ENCODE peak calls at places on chromosomes 16 and 17, in ten cellular contexts. J is AG04450, Z is body of pancreas, H is left ventricle myocardium inferior, C is breast epithelium, A is cardiac fibroblast, S is HCT116, D is sigmoid colon, K is PC-9, P is tibial artery. L is an unnamed sample.
A peak's percentile ranks its signal among the peaks of the same experiment; 100 is the strongest.

GRCh38 chr17:52754838-52755237 is 596.3 kb upstream of the CA10 start:
- DNase-seq in S (no peak), J (no peak), Z (no peak), K (no peak), C (no peak), H (no peak), D (no peak), A (no peak), P (no peak), L (no peak)

GRCh38 chr16:8548166-8548565 is 42.1 kb downstream of the TMEM114 start:
- DNase-seq in H (no peak), K (no peak), S (no peak), J (no peak), A (no peak), D (no peak), C (no peak), Z (peak; percentile 68), P (no peak), L (no peak)

GRCh38 chr16:51592535-51592934 is 441.5 kb upstream of the SALL1 start:
- DNase-seq in P (no peak), C (no peak), H (no peak), S (no peak), D (no peak), J (no peak), K (no peak), A (no peak), Z (no peak), L (no peak)

GRCh38 chr17:39861235-39861634 is 2.9 kb downstream of the IKZF3 start:
- DNase-seq in K (no peak), J (no peak), D (no peak), P (no peak), S (no peak), Z (no peak), A (no peak), C (no peak), H (no peak), L (no peak)

GRCh38 chr16:58518980-58519368 is 3.7 kb downstream of the SETD6 start:
- DNase-seq in D (no peak), K (no peak), C (no peak), H (no peak), Z (no peak), S (no peak), J (no peak), A (no peak), P (no peak), L (no peak)

GRCh38 chr16:397736-398332 is 835 bp downstream of the NME4 start:
- DNase-seq in D (peak; percentile 93), S (peak; percentile 28), K (no peak), H (peak; percentile 74), C (peak; percentile 66), P (peak; percentile 83), J (no peak), Z (peak; percentile 86), A (peak; percentile 70), L (peak; percentile 76)

GRCh38 chr16:50386819-50387218 is 18.0 kb upstream of the BRD7 start:
- DNase-seq in Z (no peak), S (no peak), H (no peak), A (no peak), P (no peak), J (no peak), K (no peak), D (no peak), C (no peak), L (no peak)

GRCh38 chr16:56869513-56870270 is 4.7 kb downstream of the SLC12A3 start:
- DNase-seq in H (no peak), C (no peak), D (no peak), J (no peak), P (no peak), K (peak; percentile 42), S (peak; percentile 34), Z (no peak), A (no peak), L (no peak)

GRCh38 chr16:63312343-63312742 is 1276.1 kb upstream of the CDH8 start:
- DNase-seq in J (no peak), P (no peak), S (no peak), D (no peak), Z (no peak), H (no peak), A (no peak), K (no peak), C (no peak), L (no peak)

GRCh38 chr16:84777435-84777834 is 42.4 kb upstream of the CRISPLD2 start:
- DNase-seq in A (no peak), P (no peak), C (no peak), D (peak; percentile 56), K (no peak), S (no peak), Z (no peak), J (no peak), H (no peak), L (no peak)

GRCh38 chr17:51356084-51356410 is 95.7 kb downstream of the UTP18 start:
- DNase-seq in J (no peak), A (no peak), C (no peak), S (no peak), P (no peak), Z (no peak), D (no peak), H (no peak), K (no peak), L (no peak)

GRCh38 chr16:29825145-29826044 is 5.1 kb downstream of the MVP start:
- DNase-seq in A (peak; percentile 75), K (peak; percentile 66), H (peak; percentile 67), J (peak; percentile 80), C (no peak), D (peak; percentile 90), Z (no peak), S (no peak), P (no peak), L (peak; percentile 77)

GRCh38 chr16:54627616-54628015 is 303.0 kb upstream of the IRX5 start:
- DNase-seq in H (no peak), C (no peak), J (no peak), S (no peak), D (no peak), K (no peak), P (no peak), A (peak; percentile 20), Z (no peak), L (no peak)

GRCh38 chr16:49504023-49504364 is 130.4 kb downstream of the C16orf78 start:
- DNase-seq in A (no peak), J (no peak), K (no peak), D (no peak), P (no peak), S (no peak), H (no peak), Z (no peak), C (no peak), L (no peak)

GRCh38 chr16:1309888-1310831 is 724 bp downstream of the UBE2I start:
- DNase-seq in A (peak; percentile 58), K (peak; percentile 42), H (peak; percentile 59), J (no peak), C (peak; percentile 44), P (peak; percentile 50), D (peak; percentile 89), Z (peak; percentile 59), S (no peak), L (peak; percentile 73)

GRCh38 chr17:45428954-45429337 is 3.7 kb downstream of the ARHGAP27 start:
- DNase-seq in S (no peak), K (no peak), A (no peak), J (no peak), Z (no peak), H (no peak), D (no peak), C (no peak), P (no peak), L (no peak)
- H3K4me3 ChIP-seq in S (no peak overlapping the region), K (no peak overlapping the region), A (no peak overlapping the region), J (no peak overlapping the region), Z (no peak overlapping the region), H (peak overlapping the region; percentile 36), D (no peak overlapping the region), C (no peak overlapping the region), P (no peak overlapping the region), L (no peak overlapping the region)

GRCh38 chr17:81129289-81129688 is 36.0 kb upstream of the PVALEF start:
- DNase-seq in Z (no peak), J (no peak), H (no peak), D (no peak), K (no peak), C (no peak), P (no peak), A (no peak), S (no peak), L (no peak)
- TF ChIP-seq CTCF in Z (no peak), J (no peak), H (no peak), D (no peak), K (no peak), C (no peak), P (no peak), A (no peak), S (no peak), L (peak; percentile 9)

GRCh38 chr16:79662673-79663313 is 62.3 kb upstream of the MAF start:
- DNase-seq in H (no peak), S (no peak), Z (no peak), C (no peak), P (no peak), A (no peak), D (no peak), J (no peak), K (no peak), L (no peak)

GRCh38 chr16:79664407-79664806 is 63.9 kb upstream of the MAF start:
- DNase-seq in H (no peak), S (no peak), K (no peak), Z (peak; percentile 10), D (no peak), A (no peak), C (no peak), P (no peak), J (no peak), L (no peak)

GRCh38 chr16:79668502-79668901 is 68.0 kb upstream of the MAF start:
- DNase-seq in A (no peak), Z (no peak), S (no peak), J (no peak), P (no peak), C (no peak), D (no peak), H (no peak), K (no peak), L (no peak)

GRCh38 chr16:79662122-79662521 is 61.6 kb upstream of the MAF start:
- DNase-seq in P (no peak), D (no peak), K (no peak), C (no peak), Z (no peak), S (no peak), J (no peak), H (no peak), A (no peak), L (no peak)

GRCh38 chr16:79665970-79666369 is 65.4 kb upstream of the MAF start:
- DNase-seq in K (no peak), P (no peak), S (no peak), A (no peak), D (no peak), C (no peak), Z (no peak), J (no peak), H (no peak), L (no peak)
- H3K4me3 ChIP-seq in K (no peak overlapping the region), P (no peak overlapping the region), S (no peak overlapping the region), A (no peak overlapping the region), D (no peak overlapping the region), C (no peak overlapping the region), Z (no peak overlapping the region), J (no peak overlapping the region), H (no peak overlapping the region), L (no peak overlapping the region)

DNA sequence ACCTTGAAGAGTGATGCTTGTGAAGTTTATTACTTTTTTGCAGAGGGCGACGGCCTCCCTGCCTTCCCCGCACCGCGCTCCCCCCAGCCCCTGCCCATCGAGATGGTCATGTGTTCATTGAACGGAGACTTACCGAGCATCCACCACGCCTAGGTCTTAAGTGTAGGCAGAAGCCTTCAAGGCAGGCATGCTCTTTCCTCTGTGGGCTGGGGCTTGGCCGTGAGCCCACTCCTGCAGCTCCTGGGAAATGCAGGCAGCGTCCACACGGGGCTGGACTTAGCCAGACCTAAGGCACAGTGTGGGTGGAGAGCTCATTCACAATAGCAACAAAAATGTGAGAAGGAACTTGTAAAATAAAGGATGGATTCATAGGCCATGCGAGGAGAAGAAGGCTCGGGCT is 19.2 kb downstream of the RNF213 start:
- DNase-seq in D (peak; percentile 85), K (no peak), J (peak; percentile 88), P (peak; percentile 62), S (no peak), C (peak; percentile 85), A (peak; percentile 92), H (peak; percentile 73), Z (peak; percentile 40), L (peak; percentile 90)
- TF ChIP-seq CTCF in D (no peak), K (no peak), J (peak; percentile 11), P (no peak), S (no peak), C (no peak), A (peak; percentile 32), H (peak; percentile 47), Z (no peak), L (peak; percentile 37)

L was measured in fibroblast of villous mesenchyme.